ENCODE peak calls at places on chromosomes 12 and 14, in five cellular contexts. Y is PC-3, M is IMR-90, H is psoas muscle, A is astrocyte. Q is an unnamed sample.

GRCh38 chr14:72679591-72680151 is 214.2 kb downstream of the DPF3 start:
- DNase-seq in Y (no peak), M (peak), A (no peak), H (no peak), Q (no peak)

GRCh38 chr14:100536721-100537700 is 50.2 kb downstream of the BEGAIN start:
- DNase-seq in H (peak), M (no peak), A (no peak), Y (no peak), Q (no peak)

GRCh38 chr12:65725376-65725775 is 98.9 kb upstream of the HMGA2 start:
- DNase-seq in A (peak), H (no peak), M (peak), Y (peak), Q (no peak)

GRCh38 chr12:14260011-14260993 is 105.2 kb upstream of the ATF7IP start:
- DNase-seq in M (peak), A (peak), Y (peak), H (peak), Q (peak)

GRCh38 chr12:81143057-81143456 is 65.2 kb downstream of the ACSS3 start:
- DNase-seq in Y (no peak), A (no peak), M (no peak), H (no peak), Q (no peak)

GRCh38 chr12:57611116-57611809 is at the start of gene ARHGEF25:
- DNase-seq in M (peak), H (peak), A (no peak), Y (peak), Q (no peak)

GRCh38 chr12:130787445-130788410 is 51.3 kb downstream of the STX2 start:
- DNase-seq in M (peak), H (no peak), Y (no peak), A (peak), Q (peak)

GRCh38 chr14:97866186-97866585 is 1069.0 kb downstream of the VRK1 start:
- DNase-seq in M (no peak), A (no peak), Y (no peak), H (no peak), Q (no peak)

GRCh38 chr12:120498870-120499515 is 3.1 kb downstream of the DYNLL1 start:
- DNase-seq in H (no peak), A (no peak), Y (no peak), M (no peak), Q (no peak)

GRCh38 chr12:26238341-26239126 is 43.2 kb downstream of the SSPN start:
- DNase-seq in A (peak), M (no peak), H (no peak), Y (peak), Q (no peak)

GRCh38 chr12:51326762-51327439 is 2.9 kb upstream of the BIN2 start:
- DNase-seq in M (peak), A (peak), H (no peak), Y (peak), Q (peak)

GRCh38 chr12:49187184-49187583 is 1.7 kb downstream of the TUBA1A start:
- DNase-seq in M (peak), H (peak), Y (no peak), A (peak), Q (peak)

GRCh38 chr12:118064608-118065007 is 3.6 kb upstream of the WSB2 start:
- DNase-seq in H (no peak), Y (no peak), M (no peak), A (no peak), Q (no peak)

GRCh38 chr14:47539065-47539464 is 136.3 kb downstream of the MDGA2 start:
- DNase-seq in H (no peak), M (no peak), A (no peak), Y (peak), Q (peak)

GRCh38 chr14:20195911-20196310 is 5.2 kb downstream of the OR11G2 start:
- DNase-seq in A (no peak), Y (peak), M (no peak), H (no peak), Q (no peak)

GRCh38 chr14:35898217-35898775 is 72.2 kb downstream of the BRMS1L start:
- DNase-seq in M (no peak), A (no peak), H (no peak), Y (no peak), Q (no peak)

GRCh38 chr12:79983492-79983891 is 48.6 kb upstream of the PPP1R12A start:
- DNase-seq in H (no peak), A (peak), M (peak), Y (peak), Q (peak)

GRCh38 chr12:6923003-6923732 is 4.6 kb upstream of the ATN1 start:
- DNase-seq in Y (no peak), M (no peak), H (no peak), A (no peak), Q (no peak)

GRCh38 chr12:3117144-3117581 is 40.0 kb downstream of the TSPAN9 start:
- DNase-seq in Y (peak), H (peak), M (peak), A (peak), Q (peak)

GRCh38 chr12:112121780-112122565 is 3.4 kb upstream of the TRAFD1 start:
- DNase-seq in H (peak), A (peak), Y (peak), M (peak), Q (peak)

GRCh38 chr14:103408491-103409155 is 23.4 kb downstream of the MARK3 start:
- DNase-seq in M (peak), A (peak), H (no peak), Y (no peak), Q (no peak)

GRCh38 chr14:103105580-103106168 is 11.1 kb downstream of the EXOC3L4 start:
- DNase-seq in H (no peak), Y (peak), M (no peak), A (no peak), Q (no peak)

GRCh38 chr14:103057028-103057371 is 349 bp downstream of the CDC42BPB start:
- DNase-seq in M (no peak), A (no peak), Y (no peak), H (peak), Q (no peak)

GRCh38 chr12:43011383-43011926 is 421.9 kb upstream of the PRICKLE1 start:
- DNase-seq in H (no peak), Y (no peak), A (no peak), M (no peak), Q (no peak)

GRCh38 chr12:130086248-130086647 is 76.0 kb upstream of the FZD10 start:
- DNase-seq in Y (no peak), A (no peak), M (no peak), H (no peak), Q (no peak)

GRCh38 chr12:128970941-128971340 is 117.7 kb downstream of the GLT1D1 start:
- DNase-seq in A (no peak), H (no peak), M (no peak), Y (no peak), Q (no peak)

GRCh38 chr14:101714394-101714793 is 47.1 kb upstream of the PPP2R5C start:
- DNase-seq in M (no peak), Y (no peak), H (no peak), A (no peak), Q (no peak)

GRCh38 chr14:49492151-49492550 is 94.0 kb downstream of the RPS29 start:
- DNase-seq in Y (peak), H (no peak), M (no peak), A (no peak), Q (no peak)

GRCh38 chr14:26703967-26704366 is 106.1 kb upstream of the NOVA1 start:
- DNase-seq in A (no peak), H (no peak), M (no peak), Y (no peak), Q (no peak)

GRCh38 chr12:123916729-123917128 is 55.9 kb downstream of the CCDC92 start:
- DNase-seq in M (peak), A (peak), H (peak), Y (no peak), Q (no peak)

GRCh38 chr12:111673503-111673902 is 12.3 kb downstream of the BRAP start:
- DNase-seq in A (no peak), H (no peak), Y (peak), M (peak), Q (peak)

GRCh38 chr14:49945448-49946319 is 52.8 kb downstream of the ARF6 start:
- DNase-seq in M (no peak), H (no peak), A (no peak), Y (no peak), Q (no peak)

GRCh38 chr12:50925920-50926319 is 26.4 kb upstream of the HIGD1C start:
- DNase-seq in H (no peak), Y (no peak), A (no peak), M (no peak), Q (no peak)

GRCh38 chr12:10220398-10221077 is 7.9 kb downstream of the GABARAPL1 start:
- DNase-seq in A (peak), H (peak), Y (peak), M (peak), Q (no peak)

GRCh38 chr12:131001493-131001892 is 47.8 kb downstream of the ADGRD1 start:
- DNase-seq in A (no peak), Y (no peak), M (no peak), H (no peak), Q (no peak)

GRCh38 chr12:60494249-60494648 is 898.4 kb downstream of the SLC16A7 start:
- DNase-seq in H (no peak), Y (peak), A (peak), M (peak), Q (peak)

GRCh38 chr14:75409425-75410205 is 18.2 kb upstream of the JDP2 start:
- DNase-seq in H (peak), M (no peak), Y (no peak), A (no peak), Q (no peak)

GRCh38 chr14:75417674-75418073 is 10.1 kb upstream of the JDP2 start:
- DNase-seq in Y (no peak), A (peak), H (no peak), M (peak), Q (no peak)

GRCh38 chr14:75411194-75411552 is 16.6 kb upstream of the JDP2 start:
- DNase-seq in M (no peak), Y (no peak), H (no peak), A (no peak), Q (no peak)

DNA sequence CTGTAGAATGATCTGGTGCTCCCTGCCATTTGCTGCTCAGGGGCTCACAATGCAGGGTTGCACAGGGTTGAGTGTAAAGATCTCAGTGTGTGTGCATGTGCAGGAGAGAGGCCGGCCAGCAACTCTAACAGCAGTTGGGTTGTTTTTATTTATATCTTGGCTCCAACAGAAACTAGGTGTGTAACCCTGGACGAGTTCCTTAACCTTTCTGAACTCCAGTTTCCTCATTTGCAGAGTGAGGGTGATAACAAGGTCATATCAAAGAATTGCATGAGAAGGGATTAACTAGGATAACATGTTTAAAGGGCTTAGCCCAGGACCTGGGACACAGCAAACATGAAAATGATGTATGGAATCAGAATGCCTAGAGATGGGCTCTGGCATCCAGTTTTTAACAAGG is 14.8 kb upstream of the JDP2 start:
- DNase-seq in A (no peak), M (no peak), Y (no peak), H (no peak), Q (no peak)
- H3K4me3 ChIP-seq in A (no peak), M (no peak), Y (no peak), H (no peak), Q (no peak)

GRCh38 chr12:22110176-22110575 is 64.2 kb downstream of the CMAS start:
- DNase-seq in M (no peak), H (no peak), Y (no peak), A (no peak), Q (no peak)
- H3K27ac ChIP-seq in M (no peak), H (no peak), Y (no peak), A (no peak), Q (no peak)

GRCh38 chr14:105316563-105316941 is 2.0 kb downstream of the PACS2 start:
- DNase-seq in Y (no peak), H (no peak), A (no peak), M (no peak), Q (no peak)
- H3K4me3 ChIP-seq in Y (peak), H (peak), A (no peak), M (no peak), Q (no peak)

GRCh38 chr12:104604995-104605675 is 148.4 kb downstream of the CHST11 start:
- DNase-seq in A (no peak), Y (no peak), M (no peak), H (peak), Q (no peak)
- H3K27ac ChIP-seq in A (no peak), Y (peak), M (no peak), H (peak), Q (peak)

Q was measured in brain microvascular endothelial cell.